ENCODE peak calls at places on chromosomes 16 and 17, in five cellular contexts. O, B, M, W and Y are unnamed samples.

GRCh38 chr17:49520386-49521087 is 25.4 kb downstream of the NGFR start:
- DNase-seq in O (no peak), B (no peak), M (no peak), W (peak; percentile 12), Y (no peak)

GRCh38 chr16:85888405-85889331 is 10.3 kb upstream of the IRF8 start:
- DNase-seq in O (peak; percentile 89), B (peak; percentile 33), M (no peak), W (no peak), Y (no peak)

GRCh38 chr17:3921853-3922319 is 5.6 kb upstream of the P2RX1 start:
- DNase-seq in O (no peak), B (no peak), M (no peak), W (no peak), Y (no peak)

GRCh38 chr17:35028531-35029262 is 34.8 kb downstream of the RFFL start:
- DNase-seq in O (no peak), B (no peak), M (no peak), W (no peak), Y (no peak)

GRCh38 chr16:79658301-79659001 is 57.9 kb upstream of the MAF start:
- DNase-seq in O (no peak), B (peak; percentile 22), M (peak; percentile 25), W (no peak), Y (no peak)

GRCh38 chr17:7977805-7978204 is 24.6 kb upstream of the GUCY2D start:
- DNase-seq in O (no peak), B (no peak), M (no peak), W (no peak), Y (no peak)

GRCh38 chr16:30186782-30187555 is 3.6 kb downstream of the CORO1A start:
- DNase-seq in O (peak; percentile 36), B (peak; percentile 41), M (peak; percentile 79), W (peak; percentile 45), Y (peak; percentile 80)

GRCh38 chr16:25143898-25144297 is 32.4 kb downstream of the LCMT1 start:
- DNase-seq in O (no peak), B (no peak), M (peak; percentile 17), W (no peak), Y (no peak)

GRCh38 chr16:26911436-26911835 is 155.3 kb upstream of the C16orf82 start:
- DNase-seq in O (no peak), B (no peak), M (no peak), W (no peak), Y (no peak)

GRCh38 chr17:4490109-4490591 is 8.5 kb upstream of the SPNS2 start:
- DNase-seq in O (no peak), B (no peak), M (no peak), W (no peak), Y (no peak)

GRCh38 chr17:79192503-79193500 is 118.2 kb downstream of the ENGASE start:
- DNase-seq in O (no peak), B (no peak), M (peak; percentile 61), W (no peak), Y (no peak)
- TF ChIP-seq GABPA in O (no peak), B (no peak), M (no peak), W (no peak), Y (no peak)

GRCh38 chr16:50416388-50416787 is 47.6 kb upstream of the BRD7 start:
- DNase-seq in O (no peak), B (no peak), M (no peak), W (no peak), Y (no peak)
- TF ChIP-seq POLR2AphosphoS5 in O (no peak), B (no peak), M (no peak), W (no peak), Y (no peak)

GRCh38 chr17:36545465-36546417 is 1.0 kb downstream of the GGNBP2 start:
- DNase-seq in O (peak; percentile 82), B (peak; percentile 91), M (peak; percentile 98), W (peak; percentile 98), Y (peak; percentile 88)

GRCh38 chr17:36544320-36545092 is at the start of gene GGNBP2:
- DNase-seq in O (peak; percentile 66), B (peak; percentile 83), M (peak; percentile 92), W (peak; percentile 97), Y (peak; percentile 94)

GRCh38 chr17:36542755-36543154 is 2.0 kb upstream of the GGNBP2 start:
- DNase-seq in O (no peak), B (no peak), M (no peak), W (no peak), Y (no peak)

GRCh38 chr17:36545093-36545464 is 360 bp downstream of the GGNBP2 start:
- DNase-seq in O (no peak), B (no peak), M (no peak), W (no peak), Y (no peak)

DNA sequence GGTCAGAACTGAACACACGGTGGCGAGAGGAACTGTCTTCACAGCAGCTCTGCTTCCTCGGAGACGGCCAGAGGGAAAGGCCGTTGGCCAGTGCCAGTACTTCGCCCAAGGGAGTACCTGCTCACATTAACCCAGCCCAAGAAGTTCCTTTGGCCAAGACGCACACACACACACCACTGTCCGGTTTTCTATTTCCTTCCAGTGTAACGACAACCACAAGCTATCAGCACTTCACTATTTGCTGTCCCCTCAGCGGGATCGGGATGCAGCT is 735 bp upstream of the GGNBP2 start:
- DNase-seq in O (peak; percentile 27), B (peak; percentile 14), M (peak; percentile 35), W (no peak), Y (peak; percentile 74)
- TF ChIP-seq REST in O (no peak), B (no peak), M (no peak), W (no peak), Y (no peak)

DNA sequence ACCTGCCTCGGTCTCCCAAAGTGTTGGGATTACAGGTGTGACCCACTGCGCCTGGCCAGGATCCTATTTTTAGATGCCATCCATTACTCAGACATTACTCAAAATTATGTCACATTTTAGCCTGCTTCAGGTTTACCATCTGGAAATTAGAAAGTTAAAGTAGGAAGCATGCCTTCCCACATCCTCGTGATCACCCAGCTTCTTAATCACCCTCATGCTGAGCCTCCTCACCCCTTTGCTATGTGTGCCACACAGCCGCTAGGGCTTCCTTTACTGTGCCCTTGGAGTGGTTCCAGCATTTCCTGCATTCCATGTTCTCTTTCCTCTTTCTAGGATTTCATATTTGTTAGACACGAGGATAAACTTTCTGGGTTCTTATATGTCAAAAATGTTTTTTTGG is 9.3 kb downstream of the ADORA2B start:
- DNase-seq in O (no peak), B (no peak), M (no peak), W (no peak), Y (no peak)
- TF ChIP-seq GABPA in O (no peak), B (no peak), M (no peak), W (no peak), Y (no peak)

GRCh38 chr16:31876955-31877828 is 3.6 kb downstream of the ZNF267 start:
- DNase-seq in O (peak; percentile 94), B (peak; percentile 87), M (no peak), W (no peak), Y (no peak)

GRCh38 chr16:31879937-31880321 is 6.3 kb downstream of the ZNF267 start:
- DNase-seq in O (no peak), B (peak; percentile 31), M (no peak), W (no peak), Y (no peak)

GRCh38 chr16:31875112-31875803 is 1.7 kb downstream of the ZNF267 start:
- DNase-seq in O (no peak), B (no peak), M (peak; percentile 22), W (no peak), Y (no peak)

GRCh38 chr16:31877876-31878642 is 4.5 kb downstream of the ZNF267 start:
- DNase-seq in O (no peak), B (no peak), M (no peak), W (no peak), Y (no peak)

DNA sequence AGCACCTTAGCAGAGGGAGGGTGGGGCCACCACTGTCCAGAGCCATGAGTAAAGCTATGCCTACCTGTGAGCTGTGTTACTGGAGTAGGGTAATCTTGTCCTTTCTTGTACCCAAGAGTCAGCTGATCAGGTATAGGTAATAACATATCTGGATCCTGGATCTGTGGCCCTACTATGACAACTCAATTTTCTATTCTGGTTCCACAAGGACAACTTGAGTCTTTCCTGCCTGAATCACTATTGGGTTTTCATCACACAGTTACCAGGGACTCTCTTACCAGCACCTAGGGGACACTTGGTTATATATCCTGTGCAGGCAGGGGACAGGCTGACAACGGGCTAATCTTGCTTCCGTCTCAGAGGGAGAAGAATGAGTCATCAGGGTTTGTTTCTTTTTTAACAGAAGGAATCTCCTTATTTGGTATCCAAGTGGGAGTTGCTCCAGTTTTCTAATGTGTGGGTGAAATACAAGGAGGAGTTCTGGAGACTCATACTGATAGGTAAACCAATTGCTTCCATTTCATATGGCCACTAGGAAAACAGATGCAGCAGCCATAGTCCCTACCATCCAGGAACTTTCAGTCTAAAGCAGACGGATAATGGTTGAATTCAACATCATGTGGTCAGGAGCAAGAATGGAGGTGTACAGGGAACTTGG is 6.8 kb downstream of the ZNF267 start:
- DNase-seq in O (peak; percentile 38), B (no peak), M (peak; percentile 88), W (no peak), Y (no peak)
- TF ChIP-seq POLR2AphosphoS5 in O (no peak), B (no peak), M (peak; percentile 77), W (no peak), Y (no peak)